ENCODE peak calls at places on chromosomes 4 and X, in six cellular contexts. H is stimulated activated CD8-positive, alpha-beta memory T cell treated with anti-CD3 and anti-CD28 coated beads, Interleukin-7, amount 100 ng/mL, for 4 hours; X is NCI-H226; T is H7; J is left ventricle myocardium superior; I is OCI-M1. S is an unnamed sample.

GRCh38 chrX:2243913-2244460 is 256.8 kb downstream of the DHRSX start:
- DNase-seq in H (no peak), X (no peak), T (no peak), J (no peak), I (no peak), S (no peak)

GRCh38 chr4:74148205-74148604 is 9.7 kb upstream of the MTHFD2L start:
- DNase-seq in H (no peak), X (no peak), T (no peak), J (no peak), I (no peak), S (no peak)

GRCh38 chr4:143701365-143701764 is 890 bp upstream of the FREM3 start:
- DNase-seq in H (no peak), X (no peak), T (no peak), J (no peak), I (peak; percentile 49), S (no peak)

GRCh38 chrX:69066966-69067525 is 98.2 kb downstream of the PJA1 start:
- DNase-seq in H (no peak), X (no peak), T (no peak), J (no peak), I (no peak), S (no peak)

GRCh38 chr4:89055157-89056080 is 1.6 kb downstream of the FAM13A start:
- DNase-seq in H (no peak), X (no peak), T (no peak), J (no peak), I (peak; percentile 50), S (no peak)

GRCh38 chr4:71266090-71266794 is 72.6 kb upstream of the SLC4A4 start:
- DNase-seq in H (no peak), X (no peak), T (no peak), J (peak; percentile 23), I (no peak), S (no peak)

GRCh38 chr4:156536661-156537060 is 434.9 kb downstream of the PDGFC start:
- DNase-seq in H (no peak), X (peak; percentile 70), T (no peak), J (no peak), I (no peak), S (no peak)

GRCh38 chrX:48648299-48648698 is 35.3 kb upstream of the WAS start:
- DNase-seq in H (peak; percentile 5), X (no peak), T (peak; percentile 61), J (peak; percentile 28), I (peak; percentile 73), S (peak; percentile 62)

GRCh38 chr4:173039617-173040176 is 128.9 kb upstream of the GALNT7 start:
- DNase-seq in H (no peak), X (no peak), T (no peak), J (no peak), I (no peak), S (no peak)

GRCh38 chr4:4866833-4867744 is 7.6 kb downstream of the MSX1 start:
- DNase-seq in H (no peak), X (no peak), T (peak; percentile 94), J (no peak), I (no peak), S (peak; percentile 79)

GRCh38 chr4:143438710-143439109 is 74.8 kb upstream of the SMARCA5 start:
- DNase-seq in H (no peak), X (no peak), T (no peak), J (no peak), I (no peak), S (no peak)

GRCh38 chr4:61520688-61521160 is 320.6 kb downstream of the ADGRL3 start:
- DNase-seq in H (no peak), X (peak; percentile 64), T (peak; percentile 13), J (no peak), I (no peak), S (no peak)

GRCh38 chr4:38133711-38134480 is 173.7 kb downstream of the PTTG2 start:
- DNase-seq in H (no peak), X (peak; percentile 71), T (no peak), J (no peak), I (no peak), S (no peak)

GRCh38 chr4:120440730-120441129 is 374.1 kb upstream of the MAD2L1 start:
- DNase-seq in H (no peak), X (no peak), T (no peak), J (no peak), I (no peak), S (no peak)

GRCh38 chr4:170005472-170005871 is 20.7 kb downstream of the MFAP3L start:
- DNase-seq in H (no peak), X (no peak), T (no peak), J (no peak), I (no peak), S (no peak)

GRCh38 chr4:86055898-86056297 is 304.0 kb downstream of the MAPK10 start:
- DNase-seq in H (no peak), X (no peak), T (no peak), J (no peak), I (peak; percentile 47), S (no peak)

GRCh38 chr4:8745828-8746225 is 125.8 kb downstream of the HMX1 start:
- DNase-seq in H (no peak), X (no peak), T (no peak), J (no peak), I (no peak), S (peak; percentile 20)

GRCh38 chr4:74109116-74109791 is 10.3 kb upstream of the CXCL2 start:
- DNase-seq in H (no peak), X (peak; percentile 94), T (peak; percentile 13), J (peak; percentile 40), I (peak; percentile 37), S (peak; percentile 62)

S was measured in H9.